ENCODE peak calls at places on chromosomes 12 and 14, in six cellular contexts. Y is neural crest cell, S is GM20000, J is type B pancreatic cell, B is lower leg skin, U is MCF 10A. Z is an unnamed sample.

GRCh38 chr12:122849352-122850047 is 14.2 kb downstream of the HIP1R start:
- DNase-seq in J (no peak), S (no peak), Y (no peak), U (no peak), B (no peak), Z (no peak)

GRCh38 chr14:90491221-90491867 is 94.5 kb downstream of the CALM1 start:
- DNase-seq in Y (peak), S (no peak), J (peak), B (peak), U (peak), Z (no peak)

GRCh38 chr14:66403183-66403582 is 83.0 kb upstream of the CCDC196 start:
- DNase-seq in J (no peak), Y (no peak), B (no peak), S (peak), U (peak), Z (peak)

GRCh38 chr12:132429122-132429931 is 60.6 kb upstream of the FBRSL1 start:
- DNase-seq in U (no peak), S (no peak), J (no peak), B (no peak), Y (no peak), Z (peak)

GRCh38 chr12:62335057-62335456 is 74.9 kb downstream of the USP15 start:
- DNase-seq in B (no peak), J (no peak), S (no peak), Y (no peak), U (no peak), Z (no peak)

GRCh38 chr12:115824936-115825602 is 452.4 kb downstream of the MED13L start:
- DNase-seq in Y (no peak), J (no peak), U (no peak), S (no peak), B (no peak), Z (no peak)

GRCh38 chr12:53219956-53220856 is 11.8 kb downstream of the RARG start:
- DNase-seq in U (peak), S (peak), J (no peak), B (no peak), Y (no peak), Z (peak)

GRCh38 chr14:77290705-77291104 is 19.7 kb upstream of the NGB start:
- DNase-seq in B (no peak), Y (no peak), U (no peak), S (no peak), J (no peak), Z (no peak)

GRCh38 chr12:130571089-130571488 is 145.0 kb downstream of the RIMBP2 start:
- DNase-seq in J (no peak), Y (no peak), S (no peak), B (no peak), U (no peak), Z (peak)

GRCh38 chr14:33564774-33565630 is 385.9 kb downstream of the EGLN3 start:
- DNase-seq in U (peak), S (peak), Y (no peak), J (no peak), B (no peak), Z (peak)

GRCh38 chr14:56118611-56119181 is 485 bp downstream of the PELI2 start:
- DNase-seq in J (no peak), B (no peak), Y (no peak), S (peak), U (no peak), Z (no peak)

GRCh38 chr12:115790526-115790925 is 487.0 kb downstream of the MED13L start:
- DNase-seq in B (no peak), J (no peak), S (no peak), U (no peak), Y (no peak), Z (no peak)

GRCh38 chr12:75457191-75457590 is 23.4 kb upstream of the GLIPR1 start:
- DNase-seq in S (no peak), B (no peak), Y (no peak), U (no peak), J (no peak), Z (no peak)

GRCh38 chr14:98634043-98634820 is 637.8 kb downstream of the BCL11B start:
- DNase-seq in J (no peak), S (no peak), B (no peak), U (no peak), Y (no peak), Z (no peak)

GRCh38 chr14:92938235-92938875 is 15.4 kb downstream of the CHGA start:
- DNase-seq in U (no peak), Y (no peak), S (no peak), B (no peak), J (no peak), Z (no peak)

GRCh38 chr14:38004610-38004879 is 203.2 kb upstream of the SSTR1 start:
- DNase-seq in S (no peak), Y (no peak), B (no peak), J (no peak), U (no peak), Z (no peak)

GRCh38 chr14:71022015-71022919 is 115.0 kb downstream of the PCNX1 start:
- DNase-seq in U (no peak), S (no peak), J (no peak), Y (no peak), B (no peak), Z (no peak)

GRCh38 chr14:23306412-23307145 is at the start of gene BCL2L2:
- DNase-seq in J (peak), B (peak), U (peak), Y (peak), S (peak), Z (peak)

GRCh38 chr12:46959484-46959883 is 119.9 kb upstream of the PCED1B start:
- DNase-seq in J (no peak), Y (no peak), S (no peak), U (peak), B (no peak), Z (peak)

GRCh38 chr14:55373784-55374725 is 37.6 kb downstream of the ATG14 start:
- DNase-seq in S (peak), U (peak), J (no peak), B (no peak), Y (no peak), Z (peak)

GRCh38 chr12:15856097-15856982 is 25.8 kb upstream of the STRAP start:
- DNase-seq in S (peak), U (peak), J (no peak), B (no peak), Y (peak), Z (peak)

GRCh38 chr12:120738252-120739030 is 12.8 kb downstream of the ACADS start:
- DNase-seq in U (no peak), B (no peak), Y (no peak), J (no peak), S (no peak), Z (no peak)

GRCh38 chr14:99603471-99603933 is 505 bp downstream of the CCDC85C start:
- DNase-seq in B (no peak), Y (peak), S (no peak), U (peak), J (no peak), Z (peak)

GRCh38 chr14:74919421-74920165 is 3.5 kb downstream of the RPS6KL1 start:
- DNase-seq in Y (no peak), U (no peak), S (no peak), J (no peak), B (peak), Z (no peak)

GRCh38 chr12:122043476-122043875 is 21.8 kb downstream of the BCL7A start:
- DNase-seq in U (no peak), J (no peak), Y (no peak), B (no peak), S (no peak), Z (no peak)

GRCh38 chr12:20268771-20269170 is 99.6 kb upstream of the PDE3A start:
- DNase-seq in U (no peak), B (no peak), Y (no peak), J (no peak), S (no peak), Z (peak)

GRCh38 chr14:31990959-31991541 is 86.1 kb upstream of the ARHGAP5 start:
- DNase-seq in S (no peak), J (no peak), B (no peak), U (no peak), Y (no peak), Z (no peak)

GRCh38 chr14:71532349-71532748 is 399.9 kb upstream of the RGS6 start:
- DNase-seq in J (no peak), S (no peak), B (no peak), Y (no peak), U (peak), Z (no peak)

GRCh38 chr12:4422985-4423384 is 22.6 kb downstream of the FGF6 start:
- DNase-seq in J (no peak), S (no peak), B (peak), U (no peak), Y (no peak), Z (no peak)

GRCh38 chr12:119178544-119179334 is at the start of gene HSPB8:
- DNase-seq in Y (peak), B (peak), S (no peak), U (peak), J (no peak), Z (no peak)

GRCh38 chr12:75954076-75954475 is 77.5 kb downstream of the PHLDA1 start:
- DNase-seq in J (no peak), S (no peak), Y (no peak), B (no peak), U (peak), Z (no peak)

DNA sequence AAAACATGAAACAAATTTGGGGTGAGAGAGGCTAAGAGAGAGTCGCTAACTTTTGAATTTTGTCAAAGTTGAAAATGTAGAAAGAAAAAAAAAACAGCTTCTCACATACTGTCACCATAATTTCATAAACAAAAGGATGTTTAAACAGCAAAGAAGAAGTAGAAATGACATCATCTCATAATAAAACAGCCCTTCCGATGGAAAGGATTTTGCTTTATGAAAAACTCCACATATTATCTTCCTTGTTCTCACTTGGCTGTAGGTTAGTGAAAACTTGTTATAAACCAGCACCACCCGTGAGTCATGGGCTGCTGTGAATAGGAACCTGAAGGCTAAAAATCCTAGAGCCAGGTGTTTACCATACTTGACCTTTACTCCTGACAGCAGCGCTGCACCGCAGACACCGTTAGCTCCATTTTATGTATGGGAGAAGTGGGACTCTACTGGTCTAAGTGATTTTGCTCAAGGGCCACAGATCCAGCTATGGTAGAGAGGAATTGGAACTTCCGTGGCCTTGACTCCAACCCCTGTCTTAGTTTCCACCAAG is 63.0 kb upstream of the VRK1 start:
- DNase-seq in S (no peak), Y (no peak), J (no peak), B (no peak), U (no peak), Z (no peak)
- TF ChIP-seq CTCF in S (no peak), Y (no peak), J (no peak), B (no peak), U (no peak), Z (no peak)

GRCh38 chr12:52164624-52165023 is 27.2 kb downstream of the KRT80 start:
- DNase-seq in B (no peak), S (no peak), Y (no peak), U (peak), J (no peak), Z (no peak)
- TF ChIP-seq CTCF in B (no peak), S (no peak), Y (no peak), U (no peak), J (no peak), Z (no peak)

DNA sequence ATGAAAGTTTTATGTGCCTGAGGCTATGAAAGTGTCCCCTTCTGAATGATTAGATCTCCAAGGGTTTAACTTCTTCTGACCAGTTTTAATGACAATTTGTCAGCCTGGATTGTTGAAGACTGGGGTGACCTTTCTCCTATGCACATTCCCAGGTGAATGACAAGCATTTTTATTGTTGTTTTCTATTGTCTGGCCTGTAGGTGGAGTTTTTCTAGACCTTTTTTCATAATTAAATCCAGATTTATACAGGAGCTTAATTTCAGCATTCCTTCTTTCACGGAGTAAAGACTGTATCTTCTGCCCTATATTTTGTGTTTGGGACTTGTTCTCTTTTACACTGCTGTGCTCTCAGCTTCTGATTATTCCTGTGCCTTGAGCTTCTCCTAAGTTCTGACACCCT is 125.0 kb upstream of the FAR2 start:
- DNase-seq in S (no peak), J (no peak), Y (no peak), U (no peak), B (no peak), Z (no peak)
- TF ChIP-seq CTCF in S (no peak), J (peak), Y (peak), U (peak), B (no peak), Z (peak)

GRCh38 chr12:13342971-13343370 is 146.4 kb downstream of the EMP1 start:
- DNase-seq in S (no peak), J (no peak), U (peak), B (no peak), Y (no peak), Z (no peak)
- TF ChIP-seq CTCF in S (no peak), J (no peak), U (no peak), B (no peak), Y (no peak), Z (no peak)